ENCODE peak calls at places on chromosomes 2 and 18, in five cellular contexts. One of them, this sample, is unnamed.
A peak's percentile ranks its signal among the peaks of the same experiment; 100 is the strongest.

GRCh38 chr18:31356025-31356424 is 20.6 kb upstream of the DSG4 start:
- DNase-seq in HL-60: no peak
- DNase-seq in GM12865: peak; percentile 74
- DNase-seq in endothelial cell: no peak
- DNase-seq in stimulated activated naive CD4-positive, alpha-beta T cell: no peak
- DNase-seq in this sample: no peak

GRCh38 chr2:72094701-72095100 is 53.0 kb downstream of the CYP26B1 start:
- DNase-seq in HL-60: no peak
- DNase-seq in GM12865: no peak
- DNase-seq in endothelial cell: no peak
- DNase-seq in stimulated activated naive CD4-positive, alpha-beta T cell: no peak
- DNase-seq in this sample: no peak

GRCh38 chr18:79510731-79511141 is 115.0 kb downstream of the NFATC1 start:
- DNase-seq in HL-60: no peak
- DNase-seq in GM12865: no peak
- DNase-seq in endothelial cell: no peak
- DNase-seq in stimulated activated naive CD4-positive, alpha-beta T cell: no peak
- DNase-seq in this sample: no peak

GRCh38 chr2:96869824-96870630 is at the start of gene SEMA4C:
- DNase-seq in HL-60: no peak
- DNase-seq in GM12865: no peak
- DNase-seq in endothelial cell: peak; percentile 54
- DNase-seq in stimulated activated naive CD4-positive, alpha-beta T cell: peak; percentile 62
- DNase-seq in this sample: peak; percentile 75

GRCh38 chr2:17879137-17879912 is 858 bp downstream of the KCNS3 start:
- DNase-seq in HL-60: no peak
- DNase-seq in GM12865: no peak
- DNase-seq in endothelial cell: peak; percentile 63
- DNase-seq in stimulated activated naive CD4-positive, alpha-beta T cell: no peak
- DNase-seq in this sample: peak; percentile 71

GRCh38 chr18:7749510-7749981 is 182.4 kb downstream of the PTPRM start:
- DNase-seq in HL-60: no peak
- DNase-seq in GM12865: no peak
- DNase-seq in endothelial cell: no peak
- DNase-seq in stimulated activated naive CD4-positive, alpha-beta T cell: no peak
- DNase-seq in this sample: no peak

GRCh38 chr2:5521462-5521861 is 170.7 kb upstream of the SOX11 start:
- DNase-seq in HL-60: no peak
- DNase-seq in GM12865: no peak
- DNase-seq in endothelial cell: no peak
- DNase-seq in stimulated activated naive CD4-positive, alpha-beta T cell: no peak
- DNase-seq in this sample: no peak

GRCh38 chr18:7927119-7927518 is 360.0 kb downstream of the PTPRM start:
- DNase-seq in HL-60: no peak
- DNase-seq in GM12865: no peak
- DNase-seq in endothelial cell: no peak
- DNase-seq in stimulated activated naive CD4-positive, alpha-beta T cell: no peak
- DNase-seq in this sample: no peak

GRCh38 chr18:25076980-25077780 is 274.8 kb downstream of the ZNF521 start:
- DNase-seq in HL-60: no peak
- DNase-seq in GM12865: no peak
- DNase-seq in endothelial cell: no peak
- DNase-seq in stimulated activated naive CD4-positive, alpha-beta T cell: no peak
- DNase-seq in this sample: no peak

GRCh38 chr2:227536445-227536844 is 62.2 kb upstream of the SCYGR2 start:
- DNase-seq in HL-60: no peak
- DNase-seq in GM12865: no peak
- DNase-seq in endothelial cell: no peak
- DNase-seq in stimulated activated naive CD4-positive, alpha-beta T cell: no peak
- DNase-seq in this sample: no peak